ENCODE peak calls at places on chromosomes 2 and 18, in six cellular contexts. One of them, this sample, is unnamed.

GRCh38 chr2:61149074-61149473 is 12.9 kb upstream of the C2orf74 start:
- DNase-seq in uterus: no peak
- DNase-seq in right atrium auricular region: no peak
- DNase-seq in DND-41: no peak
- DNase-seq in GM23338: no peak
- DNase-seq in lower lobe of right lung: no peak
- DNase-seq in this sample: no peak

GRCh38 chr2:187547353-187547979 is 6.8 kb downstream of the TFPI start:
- DNase-seq in uterus: peak; percentile 72
- DNase-seq in DND-41: no peak
- DNase-seq in right atrium auricular region: peak; percentile 80
- DNase-seq in GM23338: no peak
- DNase-seq in lower lobe of right lung: no peak
- DNase-seq in this sample: peak; percentile 96

GRCh38 chr18:57744211-57744694 is 58.9 kb downstream of the ATP8B1 start:
- DNase-seq in GM23338: no peak
- DNase-seq in right atrium auricular region: no peak
- DNase-seq in lower lobe of right lung: no peak
- DNase-seq in DND-41: no peak
- DNase-seq in uterus: no peak
- DNase-seq in this sample: no peak

GRCh38 chr2:227703961-227704360 is 13.9 kb downstream of the SLC19A3 start:
- DNase-seq in GM23338: no peak
- DNase-seq in DND-41: no peak
- DNase-seq in right atrium auricular region: no peak
- DNase-seq in uterus: no peak
- DNase-seq in lower lobe of right lung: no peak
- DNase-seq in this sample: no peak

GRCh38 chr2:175690113-175690716 is 311.9 kb downstream of the LNPK start:
- DNase-seq in DND-41: peak; percentile 55
- DNase-seq in right atrium auricular region: no peak
- DNase-seq in lower lobe of right lung: no peak
- DNase-seq in uterus: peak; percentile 22
- DNase-seq in GM23338: peak; percentile 75
- DNase-seq in this sample: peak; percentile 79

GRCh38 chr2:66897181-66897580 is 462.3 kb downstream of the MEIS1 start:
- DNase-seq in GM23338: no peak
- DNase-seq in lower lobe of right lung: no peak
- DNase-seq in right atrium auricular region: no peak
- DNase-seq in DND-41: no peak
- DNase-seq in uterus: peak; percentile 79
- DNase-seq in this sample: peak; percentile 32

GRCh38 chr18:2111456-2111855 is 459.8 kb downstream of the METTL4 start:
- DNase-seq in right atrium auricular region: no peak
- DNase-seq in lower lobe of right lung: no peak
- DNase-seq in uterus: no peak
- DNase-seq in GM23338: no peak
- DNase-seq in DND-41: no peak
- DNase-seq in this sample: no peak

GRCh38 chr2:148876589-148877402 is 1.8 kb downstream of the KIF5C start:
- DNase-seq in right atrium auricular region: no peak
- DNase-seq in uterus: no peak
- DNase-seq in DND-41: no peak
- DNase-seq in GM23338: peak; percentile 95
- DNase-seq in lower lobe of right lung: peak; percentile 46
- DNase-seq in this sample: no peak

GRCh38 chr18:59639821-59640220 is 57.4 kb downstream of the CCBE1 start:
- DNase-seq in GM23338: no peak
- DNase-seq in right atrium auricular region: no peak
- DNase-seq in DND-41: no peak
- DNase-seq in uterus: no peak
- DNase-seq in lower lobe of right lung: no peak
- DNase-seq in this sample: no peak

GRCh38 chr2:184599054-184599874 is 935 bp downstream of the ZNF804A start:
- DNase-seq in lower lobe of right lung: no peak
- DNase-seq in right atrium auricular region: no peak
- DNase-seq in GM23338: no peak
- DNase-seq in DND-41: no peak
- DNase-seq in uterus: no peak
- DNase-seq in this sample: peak; percentile 56

GRCh38 chr2:41782306-41783158 is 265.3 kb upstream of the PKDCC start:
- DNase-seq in lower lobe of right lung: no peak
- DNase-seq in GM23338: peak; percentile 58
- DNase-seq in uterus: peak; percentile 22
- DNase-seq in DND-41: peak; percentile 54
- DNase-seq in right atrium auricular region: no peak
- DNase-seq in this sample: peak; percentile 55

GRCh38 chr2:20439503-20439902 is 7.4 kb upstream of the RHOB start:
- DNase-seq in right atrium auricular region: peak; percentile 59
- DNase-seq in DND-41: no peak
- DNase-seq in GM23338: no peak
- DNase-seq in lower lobe of right lung: no peak
- DNase-seq in uterus: no peak
- DNase-seq in this sample: no peak

GRCh38 chr2:25252291-25253152 is 84.1 kb upstream of the POMC start:
- DNase-seq in uterus: peak; percentile 67
- DNase-seq in right atrium auricular region: no peak
- DNase-seq in lower lobe of right lung: peak; percentile 78
- DNase-seq in GM23338: peak; percentile 97
- DNase-seq in DND-41: peak; percentile 76
- DNase-seq in this sample: peak; percentile 90

GRCh38 chr2:147430408-147430807 is 414.4 kb upstream of the ACVR2A start:
- DNase-seq in right atrium auricular region: no peak
- DNase-seq in lower lobe of right lung: no peak
- DNase-seq in uterus: no peak
- DNase-seq in GM23338: no peak
- DNase-seq in DND-41: no peak
- DNase-seq in this sample: no peak

GRCh38 chr2:45706028-45706427 is 54.6 kb downstream of the PRKCE start:
- DNase-seq in GM23338: no peak
- DNase-seq in right atrium auricular region: no peak
- DNase-seq in DND-41: no peak
- DNase-seq in lower lobe of right lung: no peak
- DNase-seq in uterus: no peak
- DNase-seq in this sample: no peak

GRCh38 chr2:239612133-239612532 is 211.3 kb upstream of the HDAC4 start:
- DNase-seq in uterus: no peak
- DNase-seq in DND-41: no peak
- DNase-seq in right atrium auricular region: peak; percentile 40
- DNase-seq in lower lobe of right lung: no peak
- DNase-seq in GM23338: no peak
- DNase-seq in this sample: no peak

GRCh38 chr2:33425660-33426059 is 50.8 kb upstream of the RASGRP3 start:
- DNase-seq in GM23338: no peak
- DNase-seq in right atrium auricular region: no peak
- DNase-seq in uterus: no peak
- DNase-seq in lower lobe of right lung: no peak
- DNase-seq in DND-41: no peak
- DNase-seq in this sample: no peak

GRCh38 chr2:4354678-4355077 is 651.3 kb downstream of the DCDC2C start:
- DNase-seq in uterus: no peak
- DNase-seq in lower lobe of right lung: no peak
- DNase-seq in DND-41: peak; percentile 19
- DNase-seq in GM23338: peak; percentile 83
- DNase-seq in right atrium auricular region: no peak
- DNase-seq in this sample: peak; percentile 34

GRCh38 chr2:238380785-238381184 is 45.9 kb upstream of the ASB1 start:
- DNase-seq in DND-41: no peak
- DNase-seq in GM23338: peak; percentile 43
- DNase-seq in lower lobe of right lung: no peak
- DNase-seq in right atrium auricular region: no peak
- DNase-seq in uterus: no peak
- DNase-seq in this sample: no peak

GRCh38 chr2:66470199-66470598 is 35.3 kb downstream of the MEIS1 start:
- DNase-seq in uterus: no peak
- DNase-seq in GM23338: no peak
- DNase-seq in lower lobe of right lung: no peak
- DNase-seq in DND-41: no peak
- DNase-seq in right atrium auricular region: no peak
- DNase-seq in this sample: no peak

GRCh38 chr2:128375454-128375853 is 56.8 kb upstream of the HS6ST1 start:
- DNase-seq in lower lobe of right lung: peak; percentile 59
- DNase-seq in GM23338: no peak
- DNase-seq in uterus: no peak
- DNase-seq in DND-41: no peak
- DNase-seq in right atrium auricular region: no peak
- DNase-seq in this sample: no peak

GRCh38 chr2:129720761-129721160 is 258.7 kb upstream of the RAB6C start:
- DNase-seq in uterus: no peak
- DNase-seq in GM23338: no peak
- DNase-seq in right atrium auricular region: no peak
- DNase-seq in lower lobe of right lung: no peak
- DNase-seq in DND-41: no peak
- DNase-seq in this sample: no peak

GRCh38 chr18:43661570-43661969 is 384.3 kb upstream of the SYT4 start:
- DNase-seq in right atrium auricular region: no peak
- DNase-seq in lower lobe of right lung: no peak
- DNase-seq in GM23338: peak; percentile 77
- DNase-seq in DND-41: peak; percentile 31
- DNase-seq in uterus: no peak
- DNase-seq in this sample: peak; percentile 62
- TF ChIP-seq CTCF in right atrium auricular region: no peak
- TF ChIP-seq CTCF in lower lobe of right lung: peak; percentile 15
- TF ChIP-seq CTCF in GM23338: peak; percentile 86
- TF ChIP-seq CTCF in DND-41: peak; percentile 64
- TF ChIP-seq CTCF in uterus: no peak
- TF ChIP-seq CTCF in this sample: peak; percentile 48

GRCh38 chr2:190353537-190353899 is 10.1 kb downstream of the INPP1 start:
- DNase-seq in right atrium auricular region: no peak
- DNase-seq in DND-41: no peak
- DNase-seq in lower lobe of right lung: no peak
- DNase-seq in uterus: no peak
- DNase-seq in GM23338: no peak
- DNase-seq in this sample: no peak

GRCh38 chr2:190352668-190353536 is 9.5 kb downstream of the INPP1 start:
- DNase-seq in uterus: no peak
- DNase-seq in DND-41: no peak
- DNase-seq in GM23338: no peak
- DNase-seq in lower lobe of right lung: no peak
- DNase-seq in right atrium auricular region: no peak
- DNase-seq in this sample: no peak

GRCh38 chr2:190350371-190350770 is 7.0 kb downstream of the INPP1 start:
- DNase-seq in lower lobe of right lung: no peak
- DNase-seq in right atrium auricular region: no peak
- DNase-seq in GM23338: no peak
- DNase-seq in uterus: no peak
- DNase-seq in DND-41: no peak
- DNase-seq in this sample: no peak

GRCh38 chr2:190354003-190354690 is 10.8 kb downstream of the INPP1 start:
- DNase-seq in uterus: no peak
- DNase-seq in right atrium auricular region: no peak
- DNase-seq in GM23338: no peak
- DNase-seq in lower lobe of right lung: no peak
- DNase-seq in DND-41: no peak
- DNase-seq in this sample: no peak

DNA sequence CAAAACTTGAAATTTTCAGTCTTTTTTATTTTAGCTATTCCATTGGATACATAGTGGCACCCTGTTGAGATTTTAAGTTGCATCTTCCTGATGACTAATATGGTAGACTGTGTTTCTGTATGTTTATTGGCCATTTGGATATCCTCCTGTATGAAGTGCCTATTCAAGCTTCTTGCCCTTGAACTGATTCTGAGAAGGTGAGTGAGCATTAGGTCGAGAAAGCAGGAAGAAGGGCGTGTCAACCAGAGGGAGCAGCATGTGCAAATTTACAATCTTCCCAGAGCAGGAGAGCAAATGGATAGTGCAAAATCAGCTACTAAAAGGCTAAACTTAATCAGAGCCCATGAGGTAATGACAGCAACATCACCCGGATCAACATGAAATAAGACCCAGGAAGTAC is 8.6 kb downstream of the INPP1 start:
- DNase-seq in lower lobe of right lung: no peak
- DNase-seq in DND-41: no peak
- DNase-seq in right atrium auricular region: no peak
- DNase-seq in uterus: no peak
- DNase-seq in GM23338: no peak
- DNase-seq in this sample: peak; percentile 74
- H3K4me1 ChIP-seq in lower lobe of right lung: peaks cover 36% of the 10 kb centered on the region
- H3K4me1 ChIP-seq in DND-41: no peaks in the 10 kb centered on the region
- H3K4me1 ChIP-seq in right atrium auricular region: peaks cover 42% of the 10 kb centered on the region
- H3K4me1 ChIP-seq in uterus: no peaks in the 10 kb centered on the region
- H3K4me1 ChIP-seq in GM23338: no peaks in the 10 kb centered on the region
- H3K4me1 ChIP-seq in this sample: no peaks in the 10 kb centered on the region

DNA sequence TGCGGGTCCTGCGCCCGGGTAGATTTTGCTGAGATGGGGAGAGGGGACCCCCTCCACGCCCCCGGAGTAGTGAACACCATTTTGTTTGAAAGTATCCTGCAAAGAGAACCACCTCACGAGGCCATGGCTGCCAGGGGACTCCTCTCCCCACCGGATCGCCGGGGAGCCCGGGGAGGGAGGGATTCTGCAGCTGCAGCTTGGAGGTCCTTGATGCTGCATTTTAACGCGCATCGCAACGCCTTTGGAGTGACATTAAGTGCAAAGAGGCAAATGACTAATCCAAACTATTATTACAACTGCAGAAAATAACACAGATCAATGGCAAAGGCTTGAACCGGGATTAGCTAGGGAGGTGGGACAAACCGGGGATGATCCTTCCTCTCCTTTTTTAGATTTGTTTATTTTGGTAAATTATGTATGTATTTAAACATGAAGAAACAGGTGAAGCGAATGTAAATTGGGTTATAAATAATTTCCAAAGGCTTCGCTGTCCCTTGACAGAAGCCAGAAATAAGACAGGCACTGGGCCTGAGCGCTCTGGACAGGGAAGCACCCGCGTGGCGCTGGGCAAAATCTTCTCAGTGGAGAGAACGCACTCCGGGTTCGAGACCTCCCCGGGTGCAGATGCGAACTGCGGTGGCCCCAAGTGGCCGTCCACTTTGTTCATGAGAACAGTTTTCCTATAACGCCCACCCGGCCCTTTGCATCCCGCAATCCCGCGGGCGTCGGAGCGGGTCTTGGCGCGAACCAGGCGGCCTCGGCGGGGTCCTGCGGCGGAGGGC is 860 bp upstream of the DPYSL5 start:
- DNase-seq in uterus: no peak
- DNase-seq in right atrium auricular region: no peak
- DNase-seq in lower lobe of right lung: no peak
- DNase-seq in GM23338: peak; percentile 39
- DNase-seq in DND-41: no peak
- DNase-seq in this sample: peak; percentile 43
- H3K4me3 ChIP-seq in uterus: peak overlapping the region; percentile 31
- H3K4me3 ChIP-seq in right atrium auricular region: peak overlapping the region; percentile 46
- H3K4me3 ChIP-seq in lower lobe of right lung: peak overlapping the region; percentile 36
- H3K4me3 ChIP-seq in GM23338: peak overlapping the region; percentile 82
- H3K4me3 ChIP-seq in DND-41: no peak overlapping the region
- H3K4me3 ChIP-seq in this sample: peak overlapping the region; percentile 97

GRCh38 chr18:34783485-34783884 is 73.4 kb downstream of the DTNA start:
- DNase-seq in GM23338: no peak
- DNase-seq in DND-41: no peak
- DNase-seq in right atrium auricular region: no peak
- DNase-seq in uterus: no peak
- DNase-seq in lower lobe of right lung: no peak
- DNase-seq in this sample: no peak

GRCh38 chr18:34789768-34790344 is 79.8 kb downstream of the DTNA start:
- DNase-seq in GM23338: no peak
- DNase-seq in DND-41: no peak
- DNase-seq in right atrium auricular region: no peak
- DNase-seq in uterus: no peak
- DNase-seq in lower lobe of right lung: no peak
- DNase-seq in this sample: no peak

GRCh38 chr18:34787931-34788532 is 77.9 kb downstream of the DTNA start:
- DNase-seq in uterus: peak; percentile 39
- DNase-seq in GM23338: peak; percentile 83
- DNase-seq in lower lobe of right lung: no peak
- DNase-seq in DND-41: peak; percentile 32
- DNase-seq in right atrium auricular region: no peak
- DNase-seq in this sample: peak; percentile 80
- TF ChIP-seq CTCF in uterus: peak; percentile 73
- TF ChIP-seq CTCF in GM23338: peak; percentile 79
- TF ChIP-seq CTCF in lower lobe of right lung: peak; percentile 70
- TF ChIP-seq CTCF in DND-41: peak; percentile 79
- TF ChIP-seq CTCF in right atrium auricular region: peak; percentile 84
- TF ChIP-seq CTCF in this sample: peak; percentile 77